ENCODE peak calls at places on chromosome 6, in eight cellular contexts. One of them, this sample, is unnamed.

GRCh38 chr6:70151616-70152015 is 151.3 kb downstream of the COL9A1 start:
- DNase-seq in A172: peak
- DNase-seq in A549: no peak
- DNase-seq in adipocyte: no peak
- DNase-seq in cerebellar cortex: no peak
- DNase-seq in RWPE1: no peak
- DNase-seq in NCI-H1694: no peak
- DNase-seq in T-cell: no peak
- DNase-seq in this sample: no peak

GRCh38 chr6:40074292-40075050 is 140.2 kb upstream of the MOCS1 start:
- DNase-seq in A172: no peak
- DNase-seq in A549: no peak
- DNase-seq in adipocyte: no peak
- DNase-seq in cerebellar cortex: no peak
- DNase-seq in RWPE1: peak
- DNase-seq in NCI-H1694: no peak
- DNase-seq in T-cell: no peak
- DNase-seq in this sample: no peak

GRCh38 chr6:145547596-145548325 is 187.6 kb downstream of the EPM2A start:
- DNase-seq in A172: no peak
- DNase-seq in A549: no peak
- DNase-seq in adipocyte: no peak
- DNase-seq in cerebellar cortex: peak
- DNase-seq in RWPE1: no peak
- DNase-seq in NCI-H1694: no peak
- DNase-seq in T-cell: no peak
- DNase-seq in this sample: no peak

GRCh38 chr6:2579241-2579761 is 171.4 kb downstream of the MYLK4 start:
- DNase-seq in A172: no peak
- DNase-seq in A549: no peak
- DNase-seq in adipocyte: no peak
- DNase-seq in cerebellar cortex: no peak
- DNase-seq in RWPE1: no peak
- DNase-seq in NCI-H1694: no peak
- DNase-seq in T-cell: no peak
- DNase-seq in this sample: no peak

GRCh38 chr6:52098649-52099184 is 11.3 kb upstream of the PKHD1 start:
- DNase-seq in A172: no peak
- DNase-seq in A549: no peak
- DNase-seq in adipocyte: peak
- DNase-seq in cerebellar cortex: no peak
- DNase-seq in RWPE1: no peak
- DNase-seq in NCI-H1694: no peak
- DNase-seq in T-cell: no peak
- DNase-seq in this sample: no peak

GRCh38 chr6:15663057-15663638 is 320 bp upstream of the DTNBP1 start:
- DNase-seq in A172: peak
- DNase-seq in A549: peak
- DNase-seq in adipocyte: no peak
- DNase-seq in cerebellar cortex: peak
- DNase-seq in RWPE1: peak
- DNase-seq in NCI-H1694: peak
- DNase-seq in T-cell: no peak
- DNase-seq in this sample: no peak

GRCh38 chr6:152309648-152310047 is 327.5 kb downstream of the SYNE1 start:
- DNase-seq in A172: peak
- DNase-seq in A549: no peak
- DNase-seq in adipocyte: no peak
- DNase-seq in cerebellar cortex: no peak
- DNase-seq in RWPE1: no peak
- DNase-seq in NCI-H1694: no peak
- DNase-seq in T-cell: peak
- DNase-seq in this sample: peak

GRCh38 chr6:137832110-137832509 is 34.9 kb upstream of the TNFAIP3 start:
- DNase-seq in A172: peak
- DNase-seq in A549: peak
- DNase-seq in adipocyte: peak
- DNase-seq in cerebellar cortex: no peak
- DNase-seq in RWPE1: peak
- DNase-seq in NCI-H1694: no peak
- DNase-seq in T-cell: no peak
- DNase-seq in this sample: no peak

GRCh38 chr6:105849741-105850140 is 236.4 kb upstream of the PRDM1 start:
- DNase-seq in A172: no peak
- DNase-seq in A549: no peak
- DNase-seq in adipocyte: peak
- DNase-seq in cerebellar cortex: no peak
- DNase-seq in RWPE1: no peak
- DNase-seq in NCI-H1694: no peak
- DNase-seq in T-cell: no peak
- DNase-seq in this sample: no peak

GRCh38 chr6:72950114-72950860 is 275.0 kb downstream of the KHDC1L start:
- DNase-seq in A172: peak
- DNase-seq in A549: peak
- DNase-seq in adipocyte: peak
- DNase-seq in cerebellar cortex: no peak
- DNase-seq in RWPE1: peak
- DNase-seq in NCI-H1694: no peak
- DNase-seq in T-cell: no peak
- DNase-seq in this sample: no peak

GRCh38 chr6:148186916-148187315 is 155.7 kb upstream of the SASH1 start:
- DNase-seq in A172: no peak
- DNase-seq in A549: no peak
- DNase-seq in adipocyte: no peak
- DNase-seq in cerebellar cortex: no peak
- DNase-seq in RWPE1: no peak
- DNase-seq in NCI-H1694: no peak
- DNase-seq in T-cell: no peak
- DNase-seq in this sample: no peak

GRCh38 chr6:72580281-72580940 is 41.5 kb upstream of the KCNQ5 start:
- DNase-seq in A172: peak
- DNase-seq in A549: peak
- DNase-seq in adipocyte: peak
- DNase-seq in cerebellar cortex: peak
- DNase-seq in RWPE1: peak
- DNase-seq in NCI-H1694: peak
- DNase-seq in T-cell: no peak
- DNase-seq in this sample: no peak

GRCh38 chr6:110629153-110629552 is 152.7 kb upstream of the SLC22A16 start:
- DNase-seq in A172: no peak
- DNase-seq in A549: no peak
- DNase-seq in adipocyte: no peak
- DNase-seq in cerebellar cortex: no peak
- DNase-seq in RWPE1: no peak
- DNase-seq in NCI-H1694: no peak
- DNase-seq in T-cell: no peak
- DNase-seq in this sample: no peak

GRCh38 chr6:17352302-17352701 is 41.1 kb upstream of the CAP2 start:
- DNase-seq in A172: peak
- DNase-seq in A549: peak
- DNase-seq in adipocyte: peak
- DNase-seq in cerebellar cortex: no peak
- DNase-seq in RWPE1: no peak
- DNase-seq in NCI-H1694: no peak
- DNase-seq in T-cell: no peak
- DNase-seq in this sample: no peak

GRCh38 chr6:26363882-26364825 is 844 bp upstream of the BTN3A2 start:
- DNase-seq in A172: peak
- DNase-seq in A549: no peak
- DNase-seq in adipocyte: peak
- DNase-seq in cerebellar cortex: peak
- DNase-seq in RWPE1: peak
- DNase-seq in NCI-H1694: no peak
- DNase-seq in T-cell: peak
- DNase-seq in this sample: peak

GRCh38 chr6:150622941-150623874 is 23.5 kb downstream of the PLEKHG1 start:
- DNase-seq in A172: no peak
- DNase-seq in A549: no peak
- DNase-seq in adipocyte: no peak
- DNase-seq in cerebellar cortex: peak
- DNase-seq in RWPE1: no peak
- DNase-seq in NCI-H1694: no peak
- DNase-seq in T-cell: no peak
- DNase-seq in this sample: no peak

GRCh38 chr6:168638497-168639072 is 197.6 kb downstream of the SMOC2 start:
- DNase-seq in A172: no peak
- DNase-seq in A549: no peak
- DNase-seq in adipocyte: no peak
- DNase-seq in cerebellar cortex: no peak
- DNase-seq in RWPE1: no peak
- DNase-seq in NCI-H1694: no peak
- DNase-seq in T-cell: no peak
- DNase-seq in this sample: no peak

This sample was measured in activated CD8-positive, alpha-beta memory T cell treated with anti-CD3 and anti-CD28 coated beads, Interleukin-2, amount 10 ng/mL, durations not matched to agents 7 days and 5 days.